ENCODE peak calls at places on chromosomes 7 and 10, in seven cellular contexts. One of them, this sample, is unnamed.

GRCh38 chr10:83165164-83165563 is 974.1 kb upstream of the GHITM start:
- DNase-seq in amygdala: no peak
- DNase-seq in brain microvascular endothelial cell: no peak
- DNase-seq in HuH-7.5: no peak
- DNase-seq in astrocyte of the spinal cord: no peak
- DNase-seq in AG09309: no peak
- DNase-seq in ELF-1: no peak
- DNase-seq in this sample: no peak

GRCh38 chr7:37039131-37039719 is 314.9 kb upstream of the AOAH start:
- DNase-seq in amygdala: no peak
- DNase-seq in brain microvascular endothelial cell: no peak
- DNase-seq in HuH-7.5: no peak
- DNase-seq in astrocyte of the spinal cord: no peak
- DNase-seq in AG09309: no peak
- DNase-seq in ELF-1: no peak
- DNase-seq in this sample: no peak

GRCh38 chr7:18352339-18353255 is 143.0 kb upstream of the HDAC9 start:
- DNase-seq in amygdala: no peak
- DNase-seq in brain microvascular endothelial cell: peak
- DNase-seq in HuH-7.5: no peak
- DNase-seq in astrocyte of the spinal cord: peak
- DNase-seq in AG09309: peak
- DNase-seq in ELF-1: peak
- DNase-seq in this sample: peak

GRCh38 chr10:24814568-24815313 is 91.1 kb upstream of the ARHGAP21 start:
- DNase-seq in amygdala: no peak
- DNase-seq in brain microvascular endothelial cell: peak
- DNase-seq in HuH-7.5: no peak
- DNase-seq in astrocyte of the spinal cord: peak
- DNase-seq in AG09309: no peak
- DNase-seq in ELF-1: no peak
- DNase-seq in this sample: peak

GRCh38 chr10:113907166-113907565 is 52.7 kb downstream of the NHLRC2 start:
- DNase-seq in amygdala: no peak
- DNase-seq in brain microvascular endothelial cell: peak
- DNase-seq in HuH-7.5: no peak
- DNase-seq in astrocyte of the spinal cord: peak
- DNase-seq in AG09309: no peak
- DNase-seq in ELF-1: no peak
- DNase-seq in this sample: no peak

GRCh38 chr10:127871631-127872010 is 21.1 kb downstream of the CLRN3 start:
- DNase-seq in amygdala: no peak
- DNase-seq in brain microvascular endothelial cell: no peak
- DNase-seq in HuH-7.5: no peak
- DNase-seq in astrocyte of the spinal cord: no peak
- DNase-seq in AG09309: no peak
- DNase-seq in ELF-1: no peak
- DNase-seq in this sample: no peak

GRCh38 chr10:18397886-18398285 is 253.5 kb downstream of the NSUN6 start:
- DNase-seq in amygdala: no peak
- DNase-seq in brain microvascular endothelial cell: no peak
- DNase-seq in HuH-7.5: no peak
- DNase-seq in astrocyte of the spinal cord: no peak
- DNase-seq in AG09309: no peak
- DNase-seq in ELF-1: no peak
- DNase-seq in this sample: no peak

GRCh38 chr7:103704701-103705100 is 258.7 kb upstream of the SLC26A5 start:
- DNase-seq in amygdala: no peak
- DNase-seq in brain microvascular endothelial cell: no peak
- DNase-seq in HuH-7.5: no peak
- DNase-seq in astrocyte of the spinal cord: no peak
- DNase-seq in AG09309: no peak
- DNase-seq in ELF-1: no peak
- DNase-seq in this sample: no peak

GRCh38 chr7:98303906-98304305 is 22.4 kb downstream of the BRI3 start:
- DNase-seq in amygdala: no peak
- DNase-seq in brain microvascular endothelial cell: no peak
- DNase-seq in HuH-7.5: no peak
- DNase-seq in astrocyte of the spinal cord: no peak
- DNase-seq in AG09309: no peak
- DNase-seq in ELF-1: peak
- DNase-seq in this sample: no peak

GRCh38 chr7:66211429-66211828 is 6.3 kb downstream of the TPST1 start:
- DNase-seq in amygdala: no peak
- DNase-seq in brain microvascular endothelial cell: peak
- DNase-seq in HuH-7.5: no peak
- DNase-seq in astrocyte of the spinal cord: no peak
- DNase-seq in AG09309: peak
- DNase-seq in ELF-1: no peak
- DNase-seq in this sample: no peak

GRCh38 chr7:50866343-50867047 is 83.8 kb upstream of the GRB10 start:
- DNase-seq in amygdala: no peak
- DNase-seq in brain microvascular endothelial cell: no peak
- DNase-seq in HuH-7.5: no peak
- DNase-seq in astrocyte of the spinal cord: no peak
- DNase-seq in AG09309: no peak
- DNase-seq in ELF-1: peak
- DNase-seq in this sample: no peak

GRCh38 chr10:20007426-20007825 is 191.2 kb downstream of the PLXDC2 start:
- DNase-seq in amygdala: no peak
- DNase-seq in brain microvascular endothelial cell: peak
- DNase-seq in HuH-7.5: no peak
- DNase-seq in astrocyte of the spinal cord: peak
- DNase-seq in AG09309: no peak
- DNase-seq in ELF-1: no peak
- DNase-seq in this sample: no peak

GRCh38 chr7:100679129-100679926 is 5.8 kb downstream of the GNB2 start:
- DNase-seq in amygdala: no peak
- DNase-seq in brain microvascular endothelial cell: no peak
- DNase-seq in HuH-7.5: no peak
- DNase-seq in astrocyte of the spinal cord: no peak
- DNase-seq in AG09309: no peak
- DNase-seq in ELF-1: no peak
- DNase-seq in this sample: no peak

GRCh38 chr10:58384095-58384494 is 1.1 kb upstream of the TFAM start:
- DNase-seq in amygdala: no peak
- DNase-seq in brain microvascular endothelial cell: no peak
- DNase-seq in HuH-7.5: no peak
- DNase-seq in astrocyte of the spinal cord: peak
- DNase-seq in AG09309: no peak
- DNase-seq in ELF-1: no peak
- DNase-seq in this sample: no peak

GRCh38 chr7:12007591-12007990 is 175.6 kb upstream of the THSD7A start:
- DNase-seq in amygdala: no peak
- DNase-seq in brain microvascular endothelial cell: no peak
- DNase-seq in HuH-7.5: no peak
- DNase-seq in astrocyte of the spinal cord: no peak
- DNase-seq in AG09309: no peak
- DNase-seq in ELF-1: no peak
- DNase-seq in this sample: no peak

GRCh38 chr7:46468753-46469356 is 547.8 kb upstream of the IGFBP3 start:
- DNase-seq in amygdala: no peak
- DNase-seq in brain microvascular endothelial cell: no peak
- DNase-seq in HuH-7.5: no peak
- DNase-seq in astrocyte of the spinal cord: peak
- DNase-seq in AG09309: no peak
- DNase-seq in ELF-1: no peak
- DNase-seq in this sample: no peak

GRCh38 chr7:65269150-65269856 is 104.4 kb upstream of the ZNF92 start:
- DNase-seq in amygdala: no peak
- DNase-seq in brain microvascular endothelial cell: peak
- DNase-seq in HuH-7.5: peak
- DNase-seq in astrocyte of the spinal cord: peak
- DNase-seq in AG09309: no peak
- DNase-seq in ELF-1: peak
- DNase-seq in this sample: peak

GRCh38 chr10:101565370-101565900 is 22.6 kb downstream of the POLL start:
- DNase-seq in amygdala: no peak
- DNase-seq in brain microvascular endothelial cell: no peak
- DNase-seq in HuH-7.5: no peak
- DNase-seq in astrocyte of the spinal cord: no peak
- DNase-seq in AG09309: no peak
- DNase-seq in ELF-1: no peak
- DNase-seq in this sample: no peak

GRCh38 chr7:13639416-13639815 is 350.1 kb downstream of the ETV1 start:
- DNase-seq in amygdala: no peak
- DNase-seq in brain microvascular endothelial cell: no peak
- DNase-seq in HuH-7.5: no peak
- DNase-seq in astrocyte of the spinal cord: no peak
- DNase-seq in AG09309: no peak
- DNase-seq in ELF-1: no peak
- DNase-seq in this sample: no peak

GRCh38 chr7:94280836-94281235 is 113.9 kb upstream of the COL1A2 start:
- DNase-seq in amygdala: no peak
- DNase-seq in brain microvascular endothelial cell: no peak
- DNase-seq in HuH-7.5: no peak
- DNase-seq in astrocyte of the spinal cord: no peak
- DNase-seq in AG09309: no peak
- DNase-seq in ELF-1: no peak
- DNase-seq in this sample: no peak

GRCh38 chr7:22001345-22002004 is 55.8 kb upstream of the CDCA7L start:
- DNase-seq in amygdala: no peak
- DNase-seq in brain microvascular endothelial cell: peak
- DNase-seq in HuH-7.5: peak
- DNase-seq in astrocyte of the spinal cord: peak
- DNase-seq in AG09309: peak
- DNase-seq in ELF-1: peak
- DNase-seq in this sample: peak